ENCODE peak calls at places on chromosomes 3 and 15, in eight cellular contexts. F is GM20000; D is GM06990; A is stimulated activated naive B cell treated with anti-CD40 and anti-IgM and Interleukin-4, amounts not matched to agents 10 μg/mL and 1 μg/mL and 100 μg/mL, for 72 hours; W is tibial nerve; C is T1000; E is NCI-H2171 treated with DMSO at 0.1 percent for 48 hours; N is NAMALWA. Z is an unnamed sample.

GRCh38 chr15:90022905-90023700 is 22.0 kb downstream of the ZNF710 start:
- DNase-seq in F (no peak), N (no peak), A (no peak), E (no peak), W (no peak), D (no peak), C (no peak), Z (no peak)

GRCh38 chr15:92664178-92664900 is 8.8 kb upstream of the FAM174B start:
- DNase-seq in E (no peak), F (no peak), N (no peak), D (no peak), C (no peak), A (no peak), W (no peak), Z (no peak)

GRCh38 chr15:58038426-58039106 is 26.9 kb downstream of the ALDH1A2 start:
- DNase-seq in N (no peak), C (peak; percentile 24), A (no peak), E (peak; percentile 5), W (no peak), D (no peak), F (no peak), Z (no peak)

GRCh38 chr3:16741103-16741758 is 136.0 kb upstream of the DAZL start:
- DNase-seq in D (no peak), C (peak; percentile 56), E (no peak), A (no peak), W (peak; percentile 40), F (no peak), N (no peak), Z (no peak)

GRCh38 chr15:93170320-93170719 is 81.3 kb upstream of the RGMA start:
- DNase-seq in N (no peak), D (no peak), F (no peak), W (no peak), A (no peak), C (no peak), E (no peak), Z (no peak)

GRCh38 chr3:177135841-177136492 is 61.3 kb downstream of the TBL1XR1 start:
- DNase-seq in N (no peak), W (no peak), C (no peak), D (no peak), F (no peak), A (no peak), E (no peak), Z (no peak)

GRCh38 chr3:72700106-72700505 is 148.1 kb downstream of the SHQ1 start:
- DNase-seq in A (no peak), E (no peak), C (no peak), W (no peak), F (no peak), N (no peak), D (no peak), Z (no peak)

GRCh38 chr15:40863660-40864285 is 10.3 kb downstream of the RHOV start:
- DNase-seq in E (no peak), D (no peak), F (no peak), A (no peak), W (no peak), N (no peak), C (no peak), Z (no peak)

GRCh38 chr15:95326689-95327525 is 1003.6 kb upstream of the NR2F2 start:
- DNase-seq in N (no peak), C (no peak), E (no peak), F (no peak), A (no peak), W (peak; percentile 56), D (no peak), Z (no peak)

GRCh38 chr3:141371882-141372281 is 3.6 kb downstream of the ZBTB38 start:
- DNase-seq in E (no peak), N (no peak), W (no peak), D (no peak), C (no peak), A (peak; percentile 45), F (peak; percentile 31), Z (no peak)

GRCh38 chr15:57472861-57473260 is 96.6 kb downstream of the CGNL1 start:
- DNase-seq in C (no peak), A (no peak), F (no peak), D (no peak), E (no peak), N (no peak), W (no peak), Z (no peak)

GRCh38 chr3:134372405-134373277 is 1.6 kb downstream of the AMOTL2 start:
- DNase-seq in F (no peak), D (no peak), E (no peak), C (no peak), N (no peak), W (no peak), A (no peak), Z (no peak)

GRCh38 chr3:86563358-86563970 is 427.5 kb downstream of the VGLL3 start:
- DNase-seq in D (no peak), A (no peak), E (peak; percentile 70), F (peak; percentile 4), C (no peak), W (no peak), N (peak; percentile 42), Z (no peak)

GRCh38 chr15:26075770-26076169 is 212.6 kb upstream of the ATP10A start:
- DNase-seq in F (no peak), A (no peak), D (no peak), W (no peak), C (no peak), N (no peak), E (no peak), Z (no peak)